ENCODE peak calls at places on chromosomes 16 and 17, in five cellular contexts. X is lower leg skin; R is stimulated activated CD8-positive, alpha-beta memory T cell treated with anti-CD3 and anti-CD28 coated beads, Interleukin-7, amount 100 ng/mL, for 1 hour; O is Right ventricle myocardium superior; U is neural progenitor cell. T is an unnamed sample.
A peak's percentile ranks its signal among the peaks of the same experiment; 100 is the strongest.

GRCh38 chr17:4433515-4434031 is at the start of gene SPNS3:
- DNase-seq in R (peak; percentile 7), O (no peak), X (no peak), U (no peak), T (no peak)

GRCh38 chr17:64084086-64084939 is 45.6 kb downstream of the ERN1 start:
- DNase-seq in U (no peak), R (no peak), X (no peak), O (no peak), T (no peak)

GRCh38 chr16:74991593-74992403 is 6.9 kb upstream of the WDR59 start:
- DNase-seq in X (peak; percentile 78), R (no peak), U (no peak), O (no peak), T (no peak)

GRCh38 chr17:52297230-52298010 is 138.9 kb upstream of the CA10 start:
- DNase-seq in O (no peak), X (no peak), U (peak; percentile 5), R (no peak), T (no peak)

GRCh38 chr16:2267913-2268666 is at the start of gene RNPS1:
- DNase-seq in X (peak; percentile 99), O (peak; percentile 98), R (peak; percentile 95), U (peak; percentile 99), T (peak; percentile 91)

GRCh38 chr16:3137267-3137666 is 2.4 kb downstream of the ZNF213 start:
- DNase-seq in R (no peak), X (no peak), O (no peak), U (no peak), T (no peak)

GRCh38 chr16:78503501-78504110 is 404.2 kb downstream of the WWOX start:
- DNase-seq in X (no peak), U (peak; percentile 81), R (no peak), O (no peak), T (no peak)

GRCh38 chr17:28392491-28392890 is 13.5 kb downstream of the SLC46A1 start:
- DNase-seq in R (no peak), X (no peak), U (no peak), O (no peak), T (no peak)